ENCODE peak calls at places on chromosomes 12 and 14, in five cellular contexts. One of them, this sample, is unnamed.

GRCh38 chr12:96501139-96501741 is 11.9 kb downstream of the CFAP54 start:
- DNase-seq in mesenchymal stem cell: peak
- DNase-seq in H9: peak
- DNase-seq in neuronal stem cell: no peak
- DNase-seq in H1: no peak
- DNase-seq in this sample: peak

GRCh38 chr12:13135336-13136178 is 32.1 kb upstream of the GSG1 start:
- DNase-seq in mesenchymal stem cell: peak
- DNase-seq in H9: peak
- DNase-seq in neuronal stem cell: no peak
- DNase-seq in H1: peak
- DNase-seq in this sample: peak

GRCh38 chr14:95440496-95440895 is 76.0 kb downstream of the SYNE3 start:
- DNase-seq in mesenchymal stem cell: no peak
- DNase-seq in H9: no peak
- DNase-seq in neuronal stem cell: no peak
- DNase-seq in H1: no peak
- DNase-seq in this sample: no peak

GRCh38 chr12:40615590-40615989 is 76.6 kb upstream of the CNTN1 start:
- DNase-seq in mesenchymal stem cell: no peak
- DNase-seq in H9: no peak
- DNase-seq in neuronal stem cell: no peak
- DNase-seq in H1: no peak
- DNase-seq in this sample: no peak

GRCh38 chr12:121590476-121591143 is 9.8 kb upstream of the KDM2B start:
- DNase-seq in mesenchymal stem cell: peak
- DNase-seq in H9: no peak
- DNase-seq in neuronal stem cell: peak
- DNase-seq in H1: no peak
- DNase-seq in this sample: no peak

GRCh38 chr12:124720019-124720686 is 143.5 kb downstream of the SCARB1 start:
- DNase-seq in mesenchymal stem cell: peak
- DNase-seq in H9: no peak
- DNase-seq in neuronal stem cell: no peak
- DNase-seq in H1: no peak
- DNase-seq in this sample: peak

GRCh38 chr12:49866859-49867579 is 24.1 kb upstream of the BCDIN3D start:
- DNase-seq in mesenchymal stem cell: peak
- DNase-seq in H9: peak
- DNase-seq in neuronal stem cell: peak
- DNase-seq in H1: peak
- DNase-seq in this sample: peak

GRCh38 chr14:75373616-75374015 is 54.2 kb upstream of the JDP2 start:
- DNase-seq in mesenchymal stem cell: no peak
- DNase-seq in H9: no peak
- DNase-seq in neuronal stem cell: no peak
- DNase-seq in H1: no peak
- DNase-seq in this sample: peak

GRCh38 chr12:67269632-67270578 is 747 bp downstream of the CAND1 start:
- DNase-seq in mesenchymal stem cell: no peak
- DNase-seq in H9: peak
- DNase-seq in neuronal stem cell: no peak
- DNase-seq in H1: no peak
- DNase-seq in this sample: peak

GRCh38 chr14:72906879-72907278 is 13.0 kb upstream of the DPF3 start:
- DNase-seq in mesenchymal stem cell: no peak
- DNase-seq in H9: no peak
- DNase-seq in neuronal stem cell: no peak
- DNase-seq in H1: no peak
- DNase-seq in this sample: no peak

GRCh38 chr14:69877492-69877891 is 1.7 kb upstream of the SMOC1 start:
- DNase-seq in mesenchymal stem cell: no peak
- DNase-seq in H9: no peak
- DNase-seq in neuronal stem cell: no peak
- DNase-seq in H1: no peak
- DNase-seq in this sample: no peak

GRCh38 chr12:2138294-2138693 is 85.5 kb downstream of the CACNA1C start:
- DNase-seq in mesenchymal stem cell: no peak
- DNase-seq in H9: no peak
- DNase-seq in neuronal stem cell: no peak
- DNase-seq in H1: no peak
- DNase-seq in this sample: no peak

GRCh38 chr12:56714431-56714929 is 10.6 kb downstream of the NACA start:
- DNase-seq in mesenchymal stem cell: no peak
- DNase-seq in H9: no peak
- DNase-seq in neuronal stem cell: no peak
- DNase-seq in H1: no peak
- DNase-seq in this sample: no peak

GRCh38 chr12:92593734-92594402 is 108.9 kb upstream of the PLEKHG7 start:
- DNase-seq in mesenchymal stem cell: peak
- DNase-seq in H9: no peak
- DNase-seq in neuronal stem cell: no peak
- DNase-seq in H1: no peak
- DNase-seq in this sample: peak

GRCh38 chr14:104515811-104516780 is 63.5 kb upstream of the C14orf180 start:
- DNase-seq in mesenchymal stem cell: no peak
- DNase-seq in H9: no peak
- DNase-seq in neuronal stem cell: no peak
- DNase-seq in H1: no peak
- DNase-seq in this sample: no peak

GRCh38 chr12:56545023-56545604 is 23.5 kb downstream of the RBMS2 start:
- DNase-seq in mesenchymal stem cell: no peak
- DNase-seq in H9: no peak
- DNase-seq in neuronal stem cell: no peak
- DNase-seq in H1: no peak
- DNase-seq in this sample: no peak

GRCh38 chr12:32302218-32302826 is 97.0 kb upstream of the FGD4 start:
- DNase-seq in mesenchymal stem cell: no peak
- DNase-seq in H9: peak
- DNase-seq in neuronal stem cell: no peak
- DNase-seq in H1: no peak
- DNase-seq in this sample: peak

GRCh38 chr14:53249059-53249458 is 95.9 kb upstream of the DDHD1 start:
- DNase-seq in mesenchymal stem cell: no peak
- DNase-seq in H9: no peak
- DNase-seq in neuronal stem cell: no peak
- DNase-seq in H1: no peak
- DNase-seq in this sample: no peak

GRCh38 chr12:77047341-77048202 is 17.8 kb downstream of the E2F7 start:
- DNase-seq in mesenchymal stem cell: no peak
- DNase-seq in H9: no peak
- DNase-seq in neuronal stem cell: no peak
- DNase-seq in H1: no peak
- DNase-seq in this sample: peak

GRCh38 chr14:65585216-65585615 is 172.7 kb downstream of the FUT8 start:
- DNase-seq in mesenchymal stem cell: no peak
- DNase-seq in H9: no peak
- DNase-seq in neuronal stem cell: no peak
- DNase-seq in H1: no peak
- DNase-seq in this sample: no peak

GRCh38 chr12:5965950-5966383 is 20.9 kb upstream of the ANO2 start:
- DNase-seq in mesenchymal stem cell: peak
- DNase-seq in H9: peak
- DNase-seq in neuronal stem cell: peak
- DNase-seq in H1: no peak
- DNase-seq in this sample: peak

GRCh38 chr14:100867631-100868315 is 35.7 kb downstream of the RTL1 start:
- DNase-seq in mesenchymal stem cell: no peak
- DNase-seq in H9: no peak
- DNase-seq in neuronal stem cell: no peak
- DNase-seq in H1: no peak
- DNase-seq in this sample: no peak
- H2BK12ac ChIP-seq in mesenchymal stem cell: no peak
- H2BK12ac ChIP-seq in H9: no peak
- H2BK12ac ChIP-seq in neuronal stem cell: peak
- H2BK12ac ChIP-seq in H1: no peak
- H2BK12ac ChIP-seq in this sample: no peak

GRCh38 chr12:74264692-74265091 is 272.9 kb upstream of the ATXN7L3B start:
- DNase-seq in mesenchymal stem cell: no peak
- DNase-seq in H9: no peak
- DNase-seq in neuronal stem cell: no peak
- DNase-seq in H1: no peak
- DNase-seq in this sample: no peak

GRCh38 chr12:74254784-74255183 is 282.9 kb upstream of the ATXN7L3B start:
- DNase-seq in mesenchymal stem cell: no peak
- DNase-seq in H9: no peak
- DNase-seq in neuronal stem cell: no peak
- DNase-seq in H1: no peak
- DNase-seq in this sample: no peak

GRCh38 chr12:74259199-74259598 is 278.4 kb upstream of the ATXN7L3B start:
- DNase-seq in mesenchymal stem cell: no peak
- DNase-seq in H9: no peak
- DNase-seq in neuronal stem cell: no peak
- DNase-seq in H1: no peak
- DNase-seq in this sample: no peak
- H3K14ac ChIP-seq in mesenchymal stem cell: no peak
- H3K14ac ChIP-seq in H9: no peak
- H3K14ac ChIP-seq in neuronal stem cell: no peak
- H3K14ac ChIP-seq in H1: no peak
- H3K14ac ChIP-seq in this sample: no peak

GRCh38 chr14:93936926-93937325 is 9.8 kb downstream of the FAM181A start:
- DNase-seq in mesenchymal stem cell: no peak
- DNase-seq in H9: no peak
- DNase-seq in neuronal stem cell: no peak
- DNase-seq in H1: no peak
- DNase-seq in this sample: no peak
- H3K18ac ChIP-seq in mesenchymal stem cell: no peak
- H3K18ac ChIP-seq in H9: no peak
- H3K18ac ChIP-seq in neuronal stem cell: peak
- H3K18ac ChIP-seq in H1: no peak
- H3K18ac ChIP-seq in this sample: no peak

GRCh38 chr14:91019673-91020072 is 40.8 kb downstream of the RPS6KA5 start:
- DNase-seq in mesenchymal stem cell: no peak
- DNase-seq in H9: no peak
- DNase-seq in neuronal stem cell: no peak
- DNase-seq in H1: no peak
- DNase-seq in this sample: no peak

GRCh38 chr14:91015435-91015834 is 45.0 kb downstream of the RPS6KA5 start:
- DNase-seq in mesenchymal stem cell: no peak
- DNase-seq in H9: no peak
- DNase-seq in neuronal stem cell: no peak
- DNase-seq in H1: no peak
- DNase-seq in this sample: no peak

GRCh38 chr14:91021115-91021514 is 39.3 kb downstream of the RPS6KA5 start:
- DNase-seq in mesenchymal stem cell: no peak
- DNase-seq in H9: no peak
- DNase-seq in neuronal stem cell: no peak
- DNase-seq in H1: no peak
- DNase-seq in this sample: peak

GRCh38 chr14:91017011-91017410 is 43.4 kb downstream of the RPS6KA5 start:
- DNase-seq in mesenchymal stem cell: no peak
- DNase-seq in H9: no peak
- DNase-seq in neuronal stem cell: no peak
- DNase-seq in H1: no peak
- DNase-seq in this sample: no peak

GRCh38 chr14:91018465-91018864 is 42.0 kb downstream of the RPS6KA5 start:
- DNase-seq in mesenchymal stem cell: no peak
- DNase-seq in H9: no peak
- DNase-seq in neuronal stem cell: no peak
- DNase-seq in H1: no peak
- DNase-seq in this sample: no peak
- H2BK12ac ChIP-seq in mesenchymal stem cell: no peak
- H2BK12ac ChIP-seq in H9: no peak
- H2BK12ac ChIP-seq in neuronal stem cell: no peak
- H2BK12ac ChIP-seq in H1: no peak
- H2BK12ac ChIP-seq in this sample: no peak

This sample was measured in trophoblast cell.